ENCODE peak calls at places on chromosomes 16 and 17, in six cellular contexts. V is DND-41; O is cardiac muscle cell; G is adrenal gland; C is endodermal cell; Q is effector memory CD4-positive, alpha-beta T cell. N is an unnamed sample. For H3K4me1, the result is how much of the 10 kb centered on the place peaks cover.

GRCh38 chr17:9211133-9211765 is 189.9 kb downstream of the NTN1 start:
- DNase-seq in V (no peak), O (no peak), G (no peak), C (peak), Q (no peak), N (no peak)

GRCh38 chr16:23670137-23670776 is 8.4 kb upstream of the PLK1 start:
- DNase-seq in V (no peak), O (no peak), G (no peak), C (no peak), Q (no peak), N (no peak)

GRCh38 chr17:80395402-80396151 is 19.4 kb upstream of the ENDOV start:
- DNase-seq in V (no peak), O (no peak), G (no peak), C (peak), Q (no peak), N (no peak)

GRCh38 chr17:51240275-51240674 is 19.6 kb downstream of the MBTD1 start:
- DNase-seq in V (no peak), O (no peak), G (no peak), C (no peak), Q (no peak), N (no peak)

GRCh38 chr17:79930077-79930785 is 91.0 kb upstream of the CBX4 start:
- DNase-seq in V (no peak), O (no peak), G (no peak), C (peak), Q (no peak), N (no peak)

GRCh38 chr17:57363580-57363979 is 107.3 kb downstream of the MSI2 start:
- DNase-seq in V (no peak), O (no peak), G (peak), C (no peak), Q (no peak), N (no peak)

GRCh38 chr17:29782917-29783316 is 147.1 kb downstream of the SSH2 start:
- DNase-seq in V (no peak), O (no peak), G (no peak), C (no peak), Q (no peak), N (no peak)

GRCh38 chr16:58451263-58451662 is 48.7 kb upstream of the NDRG4 start:
- DNase-seq in V (no peak), O (no peak), G (peak), C (no peak), Q (no peak), N (no peak)

GRCh38 chr17:68344701-68345136 is 53.4 kb downstream of the ARSG start:
- DNase-seq in V (peak), O (no peak), G (no peak), C (no peak), Q (peak), N (no peak)

GRCh38 chr16:106623-107324 is 28.7 kb downstream of the MPG start:
- DNase-seq in V (peak), O (peak), G (peak), C (peak), Q (peak), N (peak)

GRCh38 chr17:32567086-32567485 is 80.3 kb downstream of the CDK5R1 start:
- DNase-seq in V (no peak), O (no peak), G (no peak), C (no peak), Q (no peak), N (no peak)

GRCh38 chr17:44795928-44796327 is 34.2 kb downstream of the GJC1 start:
- DNase-seq in V (no peak), O (no peak), G (no peak), C (peak), Q (no peak), N (no peak)

GRCh38 chr16:79500305-79500704 is 100.2 kb downstream of the MAF start:
- DNase-seq in V (no peak), O (no peak), G (no peak), C (no peak), Q (no peak), N (no peak)

GRCh38 chr16:11032922-11033291 is 88.5 kb downstream of the CLEC16A start:
- DNase-seq in V (no peak), O (peak), G (peak), C (peak), Q (no peak), N (peak)

GRCh38 chr16:8675183-8676159 is 1.1 kb downstream of the ABAT start:
- DNase-seq in V (peak), O (no peak), G (no peak), C (no peak), Q (peak), N (no peak)

GRCh38 chr17:43588664-43589435 is 42.7 kb upstream of the ETV4 start:
- DNase-seq in V (no peak), O (no peak), G (peak), C (no peak), Q (no peak), N (no peak)

GRCh38 chr16:75304521-75305363 is 53.3 kb upstream of the BCAR1 start:
- DNase-seq in V (no peak), O (peak), G (peak), C (no peak), Q (no peak), N (peak)

GRCh38 chr16:30858111-30858495 is 35.8 kb downstream of the BCL7C start:
- DNase-seq in V (no peak), O (no peak), G (no peak), C (no peak), Q (no peak), N (no peak)

GRCh38 chr16:10314811-10315210 is 71.0 kb upstream of the ATF7IP2 start:
- DNase-seq in V (no peak), O (no peak), G (peak), C (no peak), Q (no peak), N (no peak)

GRCh38 chr16:55737318-55737717 is 81.5 kb downstream of the SLC6A2 start:
- DNase-seq in V (no peak), O (no peak), G (peak), C (no peak), Q (no peak), N (no peak)

GRCh38 chr17:81292450-81292849 is 2.7 kb downstream of the SLC38A10 start:
- DNase-seq in V (no peak), O (no peak), G (no peak), C (no peak), Q (no peak), N (no peak)

GRCh38 chr17:77222356-77222755 is 81.6 kb downstream of the SEC14L1 start:
- DNase-seq in V (no peak), O (no peak), G (no peak), C (no peak), Q (no peak), N (no peak)

GRCh38 chr17:1482686-1483445 is 9.6 kb downstream of the MYO1C start:
- DNase-seq in V (no peak), O (no peak), G (no peak), C (no peak), Q (no peak), N (no peak)

GRCh38 chr17:63838586-63839184 is 3.8 kb downstream of the SMARCD2 start:
- DNase-seq in V (no peak), O (no peak), G (peak), C (no peak), Q (no peak), N (peak)

GRCh38 chr16:85655216-85656129 is 33.3 kb downstream of the GINS2 start:
- DNase-seq in V (no peak), O (no peak), G (no peak), C (no peak), Q (no peak), N (no peak)

GRCh38 chr16:81424761-81425160 is 19.8 kb upstream of the CMIP start:
- DNase-seq in V (peak), O (no peak), G (no peak), C (no peak), Q (no peak), N (no peak)

GRCh38 chr17:1920948-1921351 is 91.1 kb downstream of the RPA1 start:
- DNase-seq in V (no peak), O (no peak), G (no peak), C (no peak), Q (no peak), N (no peak)

GRCh38 chr17:81153340-81153803 is 11.9 kb upstream of the PVALEF start:
- DNase-seq in V (no peak), O (no peak), G (peak), C (no peak), Q (no peak), N (no peak)

GRCh38 chr17:16463341-16464000 is 28.5 kb downstream of the LRRC75A start:
- DNase-seq in V (no peak), O (peak), G (peak), C (peak), Q (no peak), N (no peak)

GRCh38 chr16:23152386-23153178 is 3.3 kb upstream of the USP31 start:
- DNase-seq in V (no peak), O (no peak), G (no peak), C (no peak), Q (no peak), N (no peak)

GRCh38 chr16:66913081-66913480 is 5.6 kb downstream of the CDH16 start:
- DNase-seq in V (no peak), O (peak), G (no peak), C (peak), Q (no peak), N (no peak)

GRCh38 chr16:89201467-89202377 is 1.4 kb upstream of the SLC22A31 start:
- DNase-seq in V (no peak), O (peak), G (peak), C (peak), Q (peak), N (no peak)

GRCh38 chr17:64183815-64184397 is 54.0 kb upstream of the ERN1 start:
- DNase-seq in V (no peak), O (no peak), G (peak), C (no peak), Q (no peak), N (no peak)

GRCh38 chr16:85446846-85447656 is 166.1 kb upstream of the GSE1 start:
- DNase-seq in V (peak), O (no peak), G (no peak), C (no peak), Q (no peak), N (no peak)

GRCh38 chr16:27686926-27687325 is 137.0 kb downstream of the KATNIP start:
- DNase-seq in V (no peak), O (no peak), G (no peak), C (no peak), Q (no peak), N (no peak)

GRCh38 chr17:4708436-4708835 is 2.0 kb upstream of the ARRB2 start:
- DNase-seq in V (peak), O (no peak), G (no peak), C (peak), Q (peak), N (no peak)

GRCh38 chr17:66405836-66406679 is 103.6 kb downstream of the PRKCA start:
- DNase-seq in V (no peak), O (no peak), G (peak), C (no peak), Q (no peak), N (no peak)

GRCh38 chr16:69930117-69930776 is 20.9 kb upstream of the CLEC18A start:
- DNase-seq in V (peak), O (peak), G (peak), C (peak), Q (no peak), N (peak)

GRCh38 chr17:37568350-37569053 is 40.7 kb downstream of the SYNRG start:
- DNase-seq in V (no peak), O (no peak), G (no peak), C (no peak), Q (no peak), N (no peak)

GRCh38 chr17:37570527-37571093 is 38.6 kb downstream of the SYNRG start:
- DNase-seq in V (peak), O (peak), G (peak), C (peak), Q (no peak), N (no peak)

GRCh38 chr17:37576281-37576680 is 32.9 kb downstream of the SYNRG start:
- DNase-seq in V (no peak), O (no peak), G (no peak), C (no peak), Q (no peak), N (no peak)

GRCh38 chr17:37571674-37572073 is 37.5 kb downstream of the SYNRG start:
- DNase-seq in V (no peak), O (no peak), G (no peak), C (no peak), Q (no peak), N (no peak)

DNA sequence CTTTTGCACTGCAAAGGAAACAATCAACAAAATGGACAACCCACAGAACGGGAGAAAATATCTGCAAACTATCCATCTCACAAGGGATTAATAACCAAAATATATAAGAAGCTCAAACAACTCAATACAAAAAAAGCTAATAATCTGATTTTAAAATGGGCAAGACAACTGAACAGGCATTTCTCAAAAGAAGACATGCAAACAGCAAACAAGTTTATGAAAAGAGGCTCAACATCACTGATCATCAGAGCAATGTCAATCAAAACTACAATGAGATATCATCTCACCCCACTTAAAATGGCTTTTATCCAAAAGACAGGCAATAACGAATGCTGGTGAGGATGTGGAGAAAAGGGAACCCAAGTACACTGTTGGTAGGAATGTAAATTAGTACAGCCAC is 34.8 kb downstream of the SYNRG start:
- DNase-seq in V (no peak), O (no peak), G (no peak), C (no peak), Q (no peak), N (no peak)
- H3K4me1 ChIP-seq in V (under half), O (under half), G (under half), C (under half), Q (under half), N (under half)

GRCh38 chr16:78462261-78463208 is 363.1 kb downstream of the WWOX start:
- DNase-seq in V (no peak), O (no peak), G (no peak), C (no peak), Q (no peak), N (no peak)
- H3K4me3 ChIP-seq in V (no peak), O (no peak), G (no peak), C (no peak), Q (no peak), N (peak)

DNA sequence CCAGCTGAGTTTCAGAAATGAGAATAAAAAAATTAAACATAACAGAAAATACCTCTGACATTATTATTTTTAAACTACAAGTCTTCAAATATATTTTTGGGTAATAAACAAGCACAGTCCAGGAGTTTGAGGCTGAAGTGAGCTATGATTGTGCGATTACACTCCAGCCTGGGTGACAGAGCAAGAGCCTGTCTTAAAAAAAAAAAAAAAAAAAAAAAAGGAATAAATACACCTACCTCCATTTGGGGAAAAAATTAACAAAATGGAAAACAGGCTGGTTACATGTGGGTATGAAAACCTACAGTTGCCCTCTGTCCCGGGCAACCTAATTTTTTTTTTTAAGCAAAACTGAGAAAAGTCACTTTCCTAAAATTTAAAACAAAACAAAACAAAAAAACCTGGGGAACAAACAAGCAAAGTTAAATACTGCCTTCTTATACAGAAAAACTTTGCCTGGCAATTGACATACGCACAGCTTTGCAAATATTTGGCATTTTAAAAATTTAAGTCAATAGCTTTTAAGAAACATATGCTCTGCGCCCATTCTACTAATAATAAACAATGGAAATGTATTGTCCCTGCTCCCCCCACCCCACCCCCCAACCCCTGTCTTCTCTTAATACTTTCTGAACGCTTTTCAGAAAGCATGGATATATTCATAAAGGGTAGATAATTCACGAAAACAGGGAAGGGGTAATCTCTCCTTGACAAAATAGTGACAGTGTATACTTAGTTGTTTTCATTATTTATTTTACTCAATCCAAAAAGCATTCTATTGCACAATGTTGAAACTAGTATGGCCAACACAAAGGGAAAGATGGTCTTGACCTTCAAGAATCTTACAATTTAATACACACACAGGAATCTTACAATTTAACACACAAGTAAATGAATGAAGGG is 81.3 kb downstream of the STH start:
- DNase-seq in V (no peak), O (no peak), G (no peak), C (no peak), Q (no peak), N (no peak)
- H3K4me1 ChIP-seq in V (under half), O (under half), G (under half), C (under half), Q (under half), N (under half)

DNA sequence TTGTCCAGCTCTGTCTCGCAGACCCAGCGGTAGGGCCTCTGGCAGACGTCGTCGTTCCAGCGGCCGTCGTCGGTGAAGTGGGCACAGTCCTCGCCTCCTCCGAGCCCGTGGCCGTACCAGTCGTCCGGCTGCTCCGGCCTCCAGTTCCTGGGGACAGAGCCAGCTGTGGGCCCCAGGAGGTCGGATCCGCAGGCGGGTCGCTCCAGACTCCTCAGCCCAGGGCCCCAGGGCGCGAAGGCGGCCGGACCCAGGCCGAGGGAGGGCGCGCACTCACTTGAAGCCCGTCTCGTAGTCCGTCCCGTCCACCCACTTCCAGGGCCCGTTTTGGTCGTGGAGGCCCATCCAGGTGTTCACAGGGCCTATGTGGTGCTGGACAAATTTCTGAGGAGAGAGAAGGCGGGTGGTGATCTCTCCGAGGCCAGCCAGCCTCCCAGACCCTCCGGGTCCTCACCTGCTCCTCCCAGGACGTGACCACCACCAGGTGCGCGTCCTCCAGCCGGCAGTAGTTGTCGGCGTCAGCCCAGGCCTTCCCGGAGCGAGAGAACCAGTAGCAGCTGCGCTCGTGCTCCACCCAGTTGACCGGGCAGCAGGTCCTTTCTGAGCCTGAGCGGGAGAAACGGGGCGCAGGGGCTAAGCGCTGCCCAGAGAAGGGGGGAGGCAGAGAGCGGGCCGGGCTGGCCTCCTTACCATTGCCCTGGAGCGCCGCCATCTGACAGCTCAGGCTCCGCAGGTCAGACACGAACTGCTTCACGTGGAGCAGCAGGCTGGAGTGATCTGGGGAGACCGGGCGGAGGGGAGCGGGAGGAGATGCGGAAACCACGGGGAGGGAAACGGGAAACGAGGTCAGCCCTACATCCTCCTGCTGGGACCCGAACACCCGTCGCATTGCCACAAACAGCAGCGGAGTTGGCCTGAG is 5.2 kb downstream of the ASGR1 start:
- DNase-seq in V (no peak), O (peak), G (peak), C (peak), Q (peak), N (peak)
- H3K4me3 ChIP-seq in V (no peak), O (no peak), G (no peak), C (no peak), Q (peak), N (peak)

GRCh38 chr16:1446296-1447080 is 2.1 kb upstream of the CCDC154 start:
- DNase-seq in V (no peak), O (no peak), G (no peak), C (no peak), Q (no peak), N (no peak)
- H3K4me1 ChIP-seq in V (under half), O (under half), G (under half), C (under half), Q (under half), N (under half)

GRCh38 chr17:35021520-35022380 is 41.4 kb downstream of the LIG3 start:
- DNase-seq in V (no peak), O (no peak), G (no peak), C (no peak), Q (no peak), N (no peak)

GRCh38 chr17:35017021-35017420 is 36.7 kb downstream of the LIG3 start:
- DNase-seq in V (no peak), O (no peak), G (no peak), C (no peak), Q (no peak), N (no peak)

GRCh38 chr17:35019386-35020179 is 39.3 kb downstream of the LIG3 start:
- DNase-seq in V (no peak), O (no peak), G (no peak), C (no peak), Q (no peak), N (no peak)

GRCh38 chr17:35016369-35016768 is 36.1 kb downstream of the LIG3 start:
- DNase-seq in V (no peak), O (no peak), G (no peak), C (no peak), Q (no peak), N (no peak)

GRCh38 chr17:35018814-35019213 is 38.5 kb downstream of the LIG3 start:
- DNase-seq in V (no peak), O (no peak), G (no peak), C (no peak), Q (no peak), N (no peak)
- H3K4me3 ChIP-seq in V (no peak), O (no peak), G (no peak), C (no peak), Q (no peak), N (no peak)

GRCh38 chr17:6704472-6705052 is 8.6 kb downstream of the SLC13A5 start:
- DNase-seq in V (no peak), O (no peak), G (no peak), C (no peak), Q (no peak), N (no peak)
- H3K4me1 ChIP-seq in V (under half), O (under half), G (under half), C (under half), Q (under half), N (under half)

N was measured in tibial artery.